ENCODE peak calls at places on chromosomes 2 and 18, in four cellular contexts. K, C, Q and T are unnamed samples.
A peak's percentile ranks its signal among the peaks of the same experiment; 100 is the strongest.

GRCh38 chr2:158990397-158991209 is 22.2 kb downstream of the TANC1 start:
- DNase-seq in K (no peak), Q (no peak), C (no peak), T (peak; percentile 83)

GRCh38 chr18:24959100-24959499 is 392.9 kb downstream of the ZNF521 start:
- DNase-seq in Q (no peak), C (no peak), K (no peak), T (no peak)

GRCh38 chr2:190718652-190719526 is 70.0 kb downstream of the NAB1 start:
- DNase-seq in Q (no peak), C (no peak), K (no peak), T (peak; percentile 3)

GRCh38 chr2:238379096-238379810 is 47.5 kb upstream of the ASB1 start:
- DNase-seq in C (no peak), K (no peak), Q (peak; percentile 74), T (peak; percentile 71)

GRCh38 chr2:226030369-226031077 is 631.0 kb downstream of the NYAP2 start:
- DNase-seq in Q (peak; percentile 70), C (no peak), K (no peak), T (no peak)

GRCh38 chr2:177119099-177119498 is 93.5 kb upstream of the HNRNPA3 start:
- DNase-seq in C (no peak), Q (no peak), K (no peak), T (no peak)

GRCh38 chr2:15747698-15748471 is 156.2 kb downstream of the DDX1 start:
- DNase-seq in K (peak; percentile 48), C (no peak), Q (no peak), T (no peak)

GRCh38 chr18:54388203-54389142 is 30.8 kb downstream of the C18orf54 start:
- DNase-seq in K (peak; percentile 50), C (no peak), Q (peak; percentile 92), T (peak; percentile 51)

GRCh38 chr2:42128731-42129486 is 40.2 kb upstream of the EML4 start:
- DNase-seq in Q (peak; percentile 91), C (no peak), K (no peak), T (peak; percentile 46)

GRCh38 chr2:164178835-164179470 is 442.3 kb downstream of the GRB14 start:
- DNase-seq in Q (no peak), K (no peak), C (no peak), T (no peak)

GRCh38 chr2:47771211-47771610 is 11.7 kb upstream of the MSH6 start:
- DNase-seq in K (no peak), C (no peak), Q (peak; percentile 57), T (peak; percentile 73)

GRCh38 chr18:59220164-59220783 is 316 bp downstream of the GRP start:
- DNase-seq in Q (no peak), C (peak; percentile 74), K (no peak), T (no peak)

GRCh38 chr18:66534110-66534509 is 69.8 kb downstream of the CDH19 start:
- DNase-seq in Q (no peak), K (no peak), C (peak; percentile 71), T (no peak)

GRCh38 chr2:216535454-216535995 is 36.9 kb downstream of the RPL37A start:
- DNase-seq in Q (peak; percentile 87), K (no peak), C (no peak), T (peak; percentile 91)

GRCh38 chr2:174477772-174478171 is 9.1 kb downstream of the GPR155 start:
- DNase-seq in K (no peak), C (no peak), Q (no peak), T (no peak)

GRCh38 chr2:9647884-9648283 is 17.1 kb upstream of the YWHAQ start:
- DNase-seq in K (no peak), C (no peak), Q (no peak), T (no peak)

GRCh38 chr18:48038636-48039035 is 108.2 kb upstream of the SMAD2 start:
- DNase-seq in K (no peak), Q (no peak), C (no peak), T (no peak)

GRCh38 chr2:12106440-12107080 is 360.1 kb downstream of the LPIN1 start:
- DNase-seq in K (no peak), C (no peak), Q (peak; percentile 5), T (peak; percentile 91)

GRCh38 chr2:65316072-65316471 is 88.4 kb downstream of the ACTR2 start:
- DNase-seq in Q (no peak), C (no peak), K (no peak), T (no peak)

GRCh38 chr18:54888933-54889332 is 60.7 kb downstream of the RAB27B start:
- DNase-seq in Q (no peak), C (no peak), K (no peak), T (peak; percentile 75)

GRCh38 chr2:205731521-205731965 is 49.2 kb downstream of the NRP2 start:
- DNase-seq in C (no peak), Q (no peak), K (no peak), T (peak; percentile 92)

GRCh38 chr2:58182527-58182926 is 58.6 kb downstream of the FANCL start:
- DNase-seq in C (no peak), Q (no peak), K (no peak), T (no peak)

GRCh38 chr2:128787616-128788015 is 468.9 kb upstream of the HS6ST1 start:
- DNase-seq in Q (no peak), K (no peak), C (no peak), T (no peak)